ENCODE peak calls at places on chromosomes 13 and 19, in eight cellular contexts. H is GM04503, X is omental fat pad, Y is AG09319, U is GM18507, N is HFFc6, M is EL, F is cardiac muscle cell. B is an unnamed sample.
A peak's percentile ranks its signal among the peaks of the same experiment; 100 is the strongest.

GRCh38 chr19:2858864-2859263 is 8.3 kb upstream of the ZNF556 start:
- DNase-seq in F (no peak), M (no peak), N (no peak), H (no peak), Y (no peak), U (no peak), X (no peak), B (no peak)

GRCh38 chr19:4866595-4867424 is 657 bp downstream of the PLIN3 start:
- DNase-seq in H (no peak), F (peak; percentile 53), M (peak; percentile 64), Y (no peak), X (no peak), U (no peak), N (peak; percentile 30), B (peak; percentile 84)

GRCh38 chr19:6947745-6948144 is 60.4 kb downstream of the ADGRE1 start:
- DNase-seq in H (peak; percentile 34), N (peak; percentile 21), M (peak; percentile 73), Y (peak; percentile 28), X (no peak), F (peak; percentile 62), U (peak; percentile 36), B (no peak)

GRCh38 chr13:112160558-112160957 is 93.6 kb downstream of the SOX1 start:
- DNase-seq in X (no peak), F (no peak), M (no peak), U (no peak), H (no peak), Y (no peak), N (no peak), B (no peak)

GRCh38 chr19:17655751-17656480 is 32.2 kb downstream of the UNC13A start:
- DNase-seq in N (no peak), X (no peak), Y (no peak), H (no peak), F (no peak), U (no peak), M (no peak), B (no peak)

GRCh38 chr19:2962018-2962670 is 15.2 kb upstream of the TLE6 start:
- DNase-seq in Y (no peak), X (no peak), F (peak; percentile 89), U (peak; percentile 62), H (no peak), N (peak; percentile 70), M (peak; percentile 80), B (no peak)

GRCh38 chr13:20526664-20527063 is 1.0 kb upstream of the CRYL1 start:
- DNase-seq in Y (no peak), H (no peak), U (no peak), N (peak; percentile 18), F (peak; percentile 26), X (no peak), M (peak; percentile 24), B (no peak)

GRCh38 chr13:31035162-31035951 is 102.9 kb downstream of the TEX26 start:
- DNase-seq in H (no peak), U (no peak), X (no peak), M (no peak), Y (no peak), F (peak; percentile 71), N (no peak), B (no peak)

GRCh38 chr19:7944177-7944761 is 803 bp upstream of the TIMM44 start:
- DNase-seq in N (peak; percentile 85), M (peak; percentile 91), X (peak; percentile 98), H (peak; percentile 61), U (peak; percentile 54), F (peak; percentile 97), Y (peak; percentile 72), B (peak; percentile 87)

GRCh38 chr13:23696610-23697009 is 126.4 kb downstream of the TNFRSF19 start:
- DNase-seq in M (no peak), Y (no peak), X (no peak), U (no peak), H (no peak), N (no peak), F (no peak), B (no peak)

GRCh38 chr19:3525052-3525451 is 13.9 kb upstream of the TEKTIP1 start:
- DNase-seq in X (no peak), N (no peak), F (no peak), Y (no peak), M (no peak), H (no peak), U (no peak), B (no peak)

GRCh38 chr19:47658431-47659383 is 49.8 kb downstream of the BICRA start:
- DNase-seq in M (no peak), X (no peak), N (no peak), U (no peak), Y (no peak), H (no peak), F (peak; percentile 78), B (peak; percentile 27)

GRCh38 chr13:46640843-46641242 is 87.9 kb downstream of the LRCH1 start:
- DNase-seq in M (peak; percentile 61), Y (no peak), U (no peak), X (no peak), H (no peak), N (peak; percentile 52), F (no peak), B (no peak)

GRCh38 chr19:29076963-29077362 is 136.0 kb downstream of the UQCRFS1 start:
- DNase-seq in M (no peak), N (no peak), X (no peak), F (no peak), Y (no peak), U (no peak), H (no peak), B (no peak)

B was measured in right cardiac atrium.